ENCODE peak calls at places on chromosome 22, in six cellular contexts. X, V, C, S, K and B are unnamed samples.
A peak's percentile ranks its signal among the peaks of the same experiment; 100 is the strongest.

GRCh38 chr22:19571207-19571795 is 47.1 kb upstream of the CLDN5 start:
- DNase-seq in X (no peak), V (no peak), C (no peak), S (no peak), K (no peak), B (no peak)

GRCh38 chr22:41780714-41781507 is 19.6 kb upstream of the CCDC134 start:
- DNase-seq in X (peak; percentile 69), V (peak; percentile 57), C (no peak), S (peak; percentile 32), K (peak; percentile 77), B (peak; percentile 16)

GRCh38 chr22:41469218-41469851 is 418 bp downstream of the ACO2 start:
- DNase-seq in X (no peak), V (no peak), C (no peak), S (no peak), K (no peak), B (no peak)

GRCh38 chr22:40181323-40181722 is 3.6 kb downstream of the TNRC6B start:
- DNase-seq in X (no peak), V (no peak), C (no peak), S (no peak), K (no peak), B (no peak)

GRCh38 chr22:50104149-50104548 is 14.3 kb downstream of the MOV10L1 start:
- DNase-seq in X (no peak), V (no peak), C (no peak), S (no peak), K (no peak), B (no peak)

GRCh38 chr22:43396934-43397457 is 14.8 kb upstream of the MPPED1 start:
- DNase-seq in X (no peak), V (no peak), C (no peak), S (no peak), K (peak; percentile 52), B (no peak)

GRCh38 chr22:43490311-43490710 is 78.5 kb downstream of the MPPED1 start:
- DNase-seq in X (no peak), V (no peak), C (no peak), S (no peak), K (no peak), B (no peak)

GRCh38 chr22:50516891-50517290 is 8.5 kb downstream of the SCO2 start:
- DNase-seq in X (no peak), V (no peak), C (no peak), S (no peak), K (no peak), B (no peak)

GRCh38 chr22:19878461-19879247 is 24.0 kb upstream of the GNB1L start:
- DNase-seq in X (no peak), V (no peak), C (peak; percentile 40), S (peak; percentile 10), K (peak; percentile 39), B (no peak)

GRCh38 chr22:50102946-50103345 is 13.1 kb downstream of the MOV10L1 start:
- DNase-seq in X (no peak), V (peak; percentile 61), C (no peak), S (no peak), K (no peak), B (no peak)

GRCh38 chr22:40178417-40179409 is 988 bp downstream of the TNRC6B start:
- DNase-seq in X (no peak), V (peak; percentile 30), C (no peak), S (no peak), K (no peak), B (peak; percentile 68)

GRCh38 chr22:38942702-38943101 is 14.7 kb upstream of the APOBEC3A start:
- DNase-seq in X (no peak), V (no peak), C (no peak), S (no peak), K (peak; percentile 39), B (no peak)

GRCh38 chr22:24421428-24421931 is 5.9 kb upstream of the ADORA2A start:
- DNase-seq in X (no peak), V (no peak), C (peak; percentile 84), S (no peak), K (no peak), B (peak; percentile 39)

GRCh38 chr22:43136255-43136654 is 6.9 kb downstream of the MCAT start:
- DNase-seq in X (no peak), V (no peak), C (peak; percentile 56), S (no peak), K (no peak), B (peak; percentile 70)

GRCh38 chr22:29072193-29072978 is 449 bp upstream of the KREMEN1 start:
- DNase-seq in X (peak; percentile 80), V (peak; percentile 81), C (peak; percentile 99), S (peak; percentile 84), K (peak; percentile 97), B (peak; percentile 74)

GRCh38 chr22:26462051-26462450 is 21.5 kb downstream of the HPS4 start:
- DNase-seq in X (no peak), V (no peak), C (no peak), S (no peak), K (no peak), B (no peak)

GRCh38 chr22:49966041-49966715 is 5.6 kb downstream of the PIM3 start:
- DNase-seq in X (no peak), V (no peak), C (peak; percentile 49), S (peak; percentile 18), K (peak; percentile 68), B (no peak)

GRCh38 chr22:45420011-45420410 is 6.5 kb downstream of the RIBC2 start:
- DNase-seq in X (no peak), V (no peak), C (peak; percentile 30), S (no peak), K (no peak), B (no peak)

GRCh38 chr22:36409911-36410756 is 22.4 kb upstream of the MYH9 start:
- DNase-seq in X (peak; percentile 80), V (peak; percentile 97), C (peak; percentile 90), S (peak; percentile 57), K (peak; percentile 96), B (no peak)

GRCh38 chr22:39351689-39352214 is 2.0 kb downstream of the SYNGR1 start:
- DNase-seq in X (no peak), V (no peak), C (no peak), S (no peak), K (no peak), B (peak; percentile 89)

GRCh38 chr22:25747245-25747944 is 5.4 kb downstream of the MYO18B start:
- DNase-seq in X (peak; percentile 75), V (peak; percentile 20), C (no peak), S (peak; percentile 26), K (no peak), B (peak; percentile 98)

GRCh38 chr22:18110194-18110943 is at the start of gene TUBA8:
- DNase-seq in X (no peak), V (peak; percentile 20), C (peak; percentile 61), S (no peak), K (peak; percentile 70), B (no peak)
- H3K36me3 ChIP-seq in X (no peaks in the 10 kb centered on the region), V (no peaks in the 10 kb centered on the region), C (no peaks in the 10 kb centered on the region), S (no peaks in the 10 kb centered on the region), K (no peaks in the 10 kb centered on the region), B (no peaks in the 10 kb centered on the region)

DNA sequence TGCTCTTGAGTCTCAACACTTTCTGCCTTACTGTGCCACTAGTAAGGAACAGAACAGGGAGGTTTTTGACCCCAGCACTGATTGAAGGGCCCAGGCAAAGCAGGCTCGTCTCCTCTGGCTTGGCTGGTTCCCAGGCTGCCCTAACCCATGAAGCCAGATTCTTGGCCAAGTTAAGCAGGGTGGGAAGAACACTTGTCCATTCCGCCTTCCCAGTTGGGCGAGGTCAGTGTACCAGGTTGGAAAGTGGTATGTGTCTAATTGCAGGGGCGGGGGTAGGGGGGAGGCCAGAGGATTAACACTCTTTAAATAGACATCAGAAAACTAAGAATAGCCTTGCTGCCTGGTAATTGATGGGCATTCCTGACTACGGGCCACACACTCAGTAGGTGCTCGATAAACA is 14.4 kb downstream of the TIMP3 start:
- DNase-seq in X (no peak), V (no peak), C (no peak), S (no peak), K (no peak), B (no peak)
- H3K36me3 ChIP-seq in X (peaks cover 31% of the 10 kb centered on the region), V (peaks cover 1% of the 10 kb centered on the region), C (no peaks in the 10 kb centered on the region), S (no peaks in the 10 kb centered on the region), K (peaks cover 31% of the 10 kb centered on the region), B (no peaks in the 10 kb centered on the region)

DNA sequence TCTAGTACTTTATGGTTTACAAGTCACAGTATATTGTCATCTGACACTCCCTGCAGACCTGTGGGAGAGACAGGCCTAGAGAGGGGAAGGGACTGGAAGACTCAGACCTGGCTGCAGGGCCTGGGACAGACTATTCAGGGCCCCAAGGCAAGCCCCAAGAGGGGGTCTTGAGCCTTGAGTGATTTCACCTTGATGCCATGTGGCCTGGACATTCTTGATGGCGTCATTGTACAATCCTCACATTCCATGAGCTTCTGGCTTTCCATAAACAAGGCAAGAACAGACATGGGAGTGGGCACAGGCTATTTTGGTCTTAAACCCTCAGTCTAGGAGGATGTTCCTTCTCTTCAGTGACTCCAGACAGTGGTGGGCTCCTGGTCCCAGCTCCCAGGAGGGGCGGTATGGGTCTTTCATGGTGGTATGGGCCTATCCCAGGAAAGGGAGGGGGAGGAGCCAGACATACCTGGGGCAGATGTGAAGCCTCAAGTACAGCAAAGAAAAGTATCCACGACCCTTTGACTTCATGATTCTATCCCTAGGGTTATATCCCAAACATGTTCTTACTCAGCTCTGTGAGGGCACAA is 1.8 kb upstream of the TBC1D10A start:
- DNase-seq in X (no peak), V (no peak), C (no peak), S (no peak), K (no peak), B (no peak)
- H3K36me3 ChIP-seq in X (peaks cover 14% of the 10 kb centered on the region), V (peaks cover 5% of the 10 kb centered on the region), C (peaks cover 9% of the 10 kb centered on the region), S (no peaks in the 10 kb centered on the region), K (peaks cover 30% of the 10 kb centered on the region), B (peaks cover 26% of the 10 kb centered on the region)

DNA sequence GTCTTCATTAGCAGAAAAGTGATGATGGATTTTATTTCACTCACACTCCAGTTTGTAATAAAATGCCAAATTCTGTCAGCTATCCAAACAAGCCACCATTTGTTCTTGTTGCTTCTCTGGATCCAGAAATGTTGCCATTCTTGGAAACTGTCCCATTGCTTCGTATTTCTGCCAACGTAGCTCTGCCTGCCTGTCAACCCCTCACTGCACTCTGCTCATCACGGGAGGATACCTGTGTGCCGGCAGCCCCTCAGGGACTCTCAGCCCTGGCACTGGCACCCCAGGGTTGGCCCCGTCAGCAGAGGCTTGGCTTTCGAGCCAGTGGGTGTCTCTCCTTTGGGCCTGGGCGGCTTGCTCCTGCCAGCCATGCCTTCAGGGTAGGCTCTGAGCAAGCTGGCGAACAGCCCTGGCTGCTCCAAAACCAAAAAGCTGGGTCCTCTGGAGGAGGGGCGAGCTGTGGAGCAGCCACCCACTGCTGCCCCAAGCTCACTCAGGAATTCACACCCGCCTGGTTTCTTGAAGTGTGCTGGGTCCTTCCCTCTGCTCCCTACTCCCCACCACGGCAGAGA is 6.3 kb downstream of the YDJC start:
- DNase-seq in X (no peak), V (no peak), C (no peak), S (no peak), K (no peak), B (no peak)
- H3K36me3 ChIP-seq in X (peaks cover 7% of the 10 kb centered on the region), V (peaks cover 13% of the 10 kb centered on the region), C (no peaks in the 10 kb centered on the region), S (no peaks in the 10 kb centered on the region), K (peaks cover 10% of the 10 kb centered on the region), B (peaks cover 9% of the 10 kb centered on the region)